ENCODE peak calls at places on chromosome 15, in eight cellular contexts. M, C, H, Z, L, T, X and Y are unnamed samples.

GRCh38 chr15:95875141-95875643 is 455.3 kb upstream of the NR2F2 start:
- DNase-seq in M (peak), C (peak), H (no peak), Z (peak), L (no peak), T (no peak), X (no peak), Y (peak)

GRCh38 chr15:67174446-67174845 is 80.0 kb downstream of the AAGAB start:
- DNase-seq in M (no peak), C (no peak), H (no peak), Z (no peak), L (peak), T (no peak), X (no peak), Y (no peak)

GRCh38 chr15:67945951-67946700 is 106.3 kb upstream of the RNU6-1 start:
- DNase-seq in M (peak), C (peak), H (peak), Z (peak), L (no peak), T (peak), X (peak), Y (peak)

GRCh38 chr15:65374334-65374733 is 3.5 kb downstream of the IGDCC3 start:
- DNase-seq in M (no peak), C (no peak), H (no peak), Z (no peak), L (no peak), T (no peak), X (no peak), Y (peak)

GRCh38 chr15:75049392-75049791 is 26.0 kb downstream of the PPCDC start:
- DNase-seq in M (no peak), C (peak), H (no peak), Z (peak), L (peak), T (peak), X (no peak), Y (no peak)

GRCh38 chr15:51782357-51782896 is 31.0 kb downstream of the TMOD2 start:
- DNase-seq in M (peak), C (no peak), H (peak), Z (no peak), L (no peak), T (no peak), X (no peak), Y (peak)

GRCh38 chr15:81023483-81024264 is 23.0 kb downstream of the TLNRD1 start:
- DNase-seq in M (peak), C (peak), H (no peak), Z (peak), L (no peak), T (peak), X (peak), Y (peak)

GRCh38 chr15:69629631-69630161 is 177.1 kb downstream of the RPLP1 start:
- DNase-seq in M (no peak), C (no peak), H (no peak), Z (no peak), L (no peak), T (no peak), X (peak), Y (no peak)

GRCh38 chr15:84880822-84881519 is 3.5 kb upstream of the SLC28A1 start:
- DNase-seq in M (no peak), C (no peak), H (no peak), Z (no peak), L (no peak), T (no peak), X (no peak), Y (no peak)

GRCh38 chr15:88247914-88248313 is 8.6 kb downstream of the NTRK3 start:
- DNase-seq in M (no peak), C (no peak), H (no peak), Z (no peak), L (no peak), T (no peak), X (no peak), Y (no peak)

GRCh38 chr15:92610101-92610520 is 45.5 kb downstream of the FAM174B start:
- DNase-seq in M (no peak), C (no peak), H (no peak), Z (no peak), L (peak), T (no peak), X (no peak), Y (no peak)

GRCh38 chr15:69303337-69304175 is 4.8 kb downstream of the PAQR5 start:
- DNase-seq in M (no peak), C (peak), H (peak), Z (no peak), L (no peak), T (peak), X (no peak), Y (no peak)

GRCh38 chr15:82952156-82953081 is at the start of gene HOMER2:
- DNase-seq in M (no peak), C (peak), H (no peak), Z (no peak), L (no peak), T (no peak), X (no peak), Y (peak)

GRCh38 chr15:42736178-42736792 is 643 bp downstream of the CDAN1 start:
- DNase-seq in M (peak), C (peak), H (no peak), Z (no peak), L (no peak), T (no peak), X (no peak), Y (no peak)

GRCh38 chr15:45187894-45188830 is at the start of gene SHF:
- DNase-seq in M (peak), C (peak), H (peak), Z (peak), L (peak), T (peak), X (no peak), Y (peak)

GRCh38 chr15:26771168-26771916 is 1.5 kb downstream of the GABRB3 start:
- DNase-seq in M (no peak), C (peak), H (no peak), Z (peak), L (no peak), T (no peak), X (no peak), Y (peak)

GRCh38 chr15:60373327-60373726 is 24.5 kb downstream of the ANXA2 start:
- DNase-seq in M (no peak), C (no peak), H (peak), Z (no peak), L (no peak), T (no peak), X (no peak), Y (no peak)

GRCh38 chr15:60375255-60375809 is 22.5 kb downstream of the ANXA2 start:
- DNase-seq in M (no peak), C (no peak), H (no peak), Z (no peak), L (no peak), T (no peak), X (no peak), Y (no peak)

GRCh38 chr15:60373745-60374144 is 24.0 kb downstream of the ANXA2 start:
- DNase-seq in M (no peak), C (no peak), H (peak), Z (no peak), L (no peak), T (no peak), X (no peak), Y (no peak)

GRCh38 chr15:60374628-60375081 is 23.1 kb downstream of the ANXA2 start:
- DNase-seq in M (no peak), C (peak), H (peak), Z (no peak), L (no peak), T (peak), X (no peak), Y (peak)

GRCh38 chr15:60374209-60374608 is 23.6 kb downstream of the ANXA2 start:
- DNase-seq in M (no peak), C (no peak), H (no peak), Z (no peak), L (no peak), T (no peak), X (no peak), Y (no peak)
- H3K4me3 ChIP-seq in M (no peak), C (no peak), H (peak), Z (no peak), L (no peak), T (no peak), X (no peak), Y (no peak)

GRCh38 chr15:48177875-48178611 is at the start of gene MYEF2:
- DNase-seq in M (peak), C (peak), H (peak), Z (peak), L (peak), T (peak), X (no peak), Y (peak)
- H3K4me3 ChIP-seq in M (peak), C (peak), H (peak), Z (peak), L (peak), T (peak), X (peak), Y (peak)

DNA sequence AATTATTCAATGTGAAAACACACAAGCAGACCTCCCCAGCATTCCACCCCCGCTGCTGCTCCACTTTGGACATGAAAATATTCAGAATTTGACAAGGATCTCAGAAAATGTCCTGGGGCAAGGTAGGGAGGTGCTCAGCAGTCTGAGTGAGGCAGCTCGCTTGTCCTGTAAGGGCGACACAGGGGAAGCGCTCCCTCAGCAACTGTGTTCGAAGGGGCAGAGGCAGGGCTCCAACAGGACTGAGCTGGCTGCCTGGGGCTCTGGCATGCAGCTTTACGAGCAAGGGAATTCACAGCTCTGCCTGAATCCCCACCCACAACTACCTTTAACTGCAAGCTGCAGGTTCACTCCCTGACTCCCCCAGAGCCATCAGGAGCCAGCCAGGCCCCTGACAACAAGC is 286.9 kb upstream of the LYSMD4 start:
- DNase-seq in M (no peak), C (no peak), H (no peak), Z (no peak), L (no peak), T (no peak), X (no peak), Y (peak)
- H3K4me3 ChIP-seq in M (no peak), C (no peak), H (no peak), Z (no peak), L (no peak), T (no peak), X (no peak), Y (no peak)

DNA sequence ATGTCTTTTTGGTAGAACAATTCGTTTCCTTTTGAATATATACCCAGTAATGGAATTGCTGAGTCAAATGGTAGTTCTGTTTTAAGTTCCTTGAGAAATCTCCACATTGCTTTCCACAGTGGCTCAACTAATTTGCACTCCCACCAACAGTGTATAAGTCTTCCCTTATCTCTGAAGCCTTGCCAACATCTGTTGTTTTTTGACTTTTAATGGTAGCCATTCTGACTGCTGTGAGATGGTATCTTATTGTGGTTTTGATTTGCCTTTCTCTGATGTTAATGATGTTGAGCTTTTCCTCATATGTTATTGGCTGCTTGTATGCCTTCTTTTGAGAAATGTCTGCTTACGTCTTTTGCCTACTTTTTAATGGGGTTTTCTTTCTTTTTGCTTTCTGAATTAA is 270.6 kb upstream of the MEIS2 start:
- DNase-seq in M (no peak), C (no peak), H (no peak), Z (no peak), L (no peak), T (no peak), X (no peak), Y (no peak)
- H3K4me3 ChIP-seq in M (no peak), C (no peak), H (no peak), Z (no peak), L (no peak), T (no peak), X (no peak), Y (no peak)